ENCODE peak calls at places on chromosomes 3 and 15, in seven cellular contexts. G, C, T, P, B, F and K are unnamed samples.

GRCh38 chr15:35696767-35697231 is 150.8 kb upstream of the DPH6 start:
- DNase-seq in G (no peak), C (no peak), T (no peak), P (no peak), B (peak; percentile 62), F (no peak), K (no peak)

GRCh38 chr3:128395500-128396125 is 71.1 kb downstream of the DNAJB8 start:
- DNase-seq in G (no peak), C (no peak), T (no peak), P (no peak), B (peak; percentile 9), F (no peak), K (no peak)

GRCh38 chr3:72310028-72310987 is 525.4 kb upstream of the PROK2 start:
- DNase-seq in G (peak; percentile 8), C (no peak), T (no peak), P (no peak), B (peak; percentile 76), F (peak; percentile 47), K (no peak)

GRCh38 chr15:70260096-70260495 is 162.4 kb upstream of the TLE3 start:
- DNase-seq in G (no peak), C (no peak), T (no peak), P (no peak), B (no peak), F (no peak), K (no peak)

GRCh38 chr3:112671930-112672715 is 31.2 kb upstream of the CCDC80 start:
- DNase-seq in G (peak; percentile 32), C (no peak), T (no peak), P (no peak), B (peak; percentile 99), F (no peak), K (no peak)

GRCh38 chr15:62554164-62554563 is 389.1 kb upstream of the C2CD4B start:
- DNase-seq in G (no peak), C (no peak), T (no peak), P (no peak), B (no peak), F (no peak), K (no peak)

GRCh38 chr3:160040181-160040580 is 51.5 kb downstream of the IL12A start:
- DNase-seq in G (no peak), C (no peak), T (no peak), P (no peak), B (no peak), F (no peak), K (no peak)

GRCh38 chr3:100882571-100882981 is 110.6 kb downstream of the ABI3BP start:
- DNase-seq in G (no peak), C (no peak), T (no peak), P (no peak), B (peak; percentile 53), F (no peak), K (no peak)

GRCh38 chr3:127889976-127890650 is 24.9 kb upstream of the KBTBD12 start:
- DNase-seq in G (no peak), C (no peak), T (no peak), P (no peak), B (peak; percentile 15), F (no peak), K (no peak)

GRCh38 chr3:159273608-159274007 is 471.8 kb downstream of the MFSD1 start:
- DNase-seq in G (no peak), C (no peak), T (no peak), P (no peak), B (peak; percentile 41), F (no peak), K (no peak)

GRCh38 chr3:158313344-158313927 is 203.5 kb downstream of the RSRC1 start:
- DNase-seq in G (no peak), C (peak; percentile 39), T (no peak), P (no peak), B (peak; percentile 15), F (peak; percentile 34), K (no peak)

GRCh38 chr15:69623521-69624513 is 171.2 kb downstream of the RPLP1 start:
- DNase-seq in G (no peak), C (no peak), T (no peak), P (no peak), B (no peak), F (no peak), K (no peak)

GRCh38 chr3:141431411-141432378 is 55.1 kb upstream of the RASA2 start:
- DNase-seq in G (no peak), C (no peak), T (no peak), P (no peak), B (no peak), F (no peak), K (no peak)

GRCh38 chr3:51646091-51646490 is 25.0 kb upstream of the TEX264 start:
- DNase-seq in G (no peak), C (no peak), T (no peak), P (no peak), B (no peak), F (no peak), K (no peak)

GRCh38 chr3:157175678-157176077 is 15.7 kb upstream of the CCNL1 start:
- DNase-seq in G (no peak), C (no peak), T (no peak), P (peak; percentile 71), B (no peak), F (no peak), K (no peak)

GRCh38 chr3:17313746-17314145 is 428.7 kb downstream of the TBC1D5 start:
- DNase-seq in G (no peak), C (no peak), T (no peak), P (no peak), B (no peak), F (no peak), K (no peak)

GRCh38 chr3:185420762-185421161 is 57.8 kb downstream of the MAP3K13 start:
- DNase-seq in G (no peak), C (peak; percentile 82), T (no peak), P (no peak), B (peak; percentile 32), F (peak; percentile 78), K (no peak)

GRCh38 chr3:123244128-123244527 is 42.4 kb downstream of the SEC22A start:
- DNase-seq in G (peak; percentile 4), C (no peak), T (no peak), P (no peak), B (no peak), F (no peak), K (no peak)

GRCh38 chr3:197926418-197926817 is 23.6 kb upstream of the RPL35A start:
- DNase-seq in G (no peak), C (no peak), T (no peak), P (no peak), B (no peak), F (no peak), K (no peak)

GRCh38 chr3:7305561-7305960 is 444.6 kb downstream of the GRM7 start:
- DNase-seq in G (no peak), C (no peak), T (no peak), P (no peak), B (no peak), F (no peak), K (no peak)

GRCh38 chr3:139715736-139716135 is 38.0 kb upstream of the NMNAT3 start:
- DNase-seq in G (no peak), C (no peak), T (no peak), P (no peak), B (no peak), F (no peak), K (no peak)

GRCh38 chr3:131349946-131350347 is 31.6 kb upstream of the NUDT16 start:
- DNase-seq in G (no peak), C (no peak), T (no peak), P (no peak), B (peak; percentile 70), F (no peak), K (no peak)

GRCh38 chr3:138049157-138049919 is 39.4 kb downstream of the CLDN18 start:
- DNase-seq in G (no peak), C (no peak), T (no peak), P (no peak), B (peak; percentile 79), F (no peak), K (no peak)

GRCh38 chr15:81053621-81054020 is 52.9 kb downstream of the TLNRD1 start:
- DNase-seq in G (no peak), C (no peak), T (no peak), P (no peak), B (no peak), F (no peak), K (no peak)

GRCh38 chr3:150409527-150410310 is 1.6 kb downstream of the TSC22D2 start:
- DNase-seq in G (peak; percentile 52), C (peak; percentile 11), T (peak; percentile 63), P (peak; percentile 93), B (peak; percentile 50), F (no peak), K (peak; percentile 61)

GRCh38 chr3:171516765-171517164 is 56.6 kb upstream of the TNIK start:
- DNase-seq in G (no peak), C (no peak), T (no peak), P (no peak), B (no peak), F (no peak), K (no peak)

GRCh38 chr3:15263120-15263519 is 57.1 kb downstream of the CAPN7 start:
- DNase-seq in G (no peak), C (no peak), T (no peak), P (no peak), B (no peak), F (no peak), K (no peak)

GRCh38 chr3:127093312-127093711 is 99.6 kb upstream of the PRR23E start:
- DNase-seq in G (no peak), C (no peak), T (no peak), P (peak; percentile 49), B (no peak), F (no peak), K (no peak)

GRCh38 chr3:51319271-51319670 is 65.8 kb upstream of the MANF start:
- DNase-seq in G (no peak), C (no peak), T (no peak), P (no peak), B (peak; percentile 42), F (no peak), K (no peak)